ENCODE peak calls at places on chromosomes 7 and 10, in nine cellular contexts. R is IMR-90, U is ovary, H is lower lobe of right lung, Y is hepatocyte, F is breast epithelium, T is WERI-Rb-1, N is HCT116, Z is cardiac muscle cell. D is an unnamed sample.

GRCh38 chr10:96082748-96083147 is 39.4 kb downstream of the CCNJ start:
- DNase-seq in Y (no peak), N (no peak), F (no peak), R (no peak), H (no peak), U (no peak), Z (no peak), T (no peak), D (no peak)

GRCh38 chr7:13538669-13539068 is 450.8 kb downstream of the ETV1 start:
- DNase-seq in R (peak; percentile 20), Z (peak; percentile 38), T (no peak), Y (no peak), U (no peak), H (no peak), N (no peak), F (no peak), D (no peak)

GRCh38 chr10:132575320-132576201 is 38.0 kb downstream of the INPP5A start:
- DNase-seq in H (no peak), R (peak; percentile 91), Z (peak; percentile 82), Y (peak; percentile 60), T (no peak), U (peak; percentile 35), N (no peak), F (peak; percentile 46), D (no peak)

GRCh38 chr10:35639651-35640311 is 2.3 kb downstream of the FZD8 start:
- DNase-seq in Z (peak; percentile 36), H (peak; percentile 62), N (no peak), F (no peak), U (peak; percentile 11), Y (peak; percentile 59), T (peak; percentile 19), R (peak; percentile 70), D (no peak)

GRCh38 chr7:66376264-66376945 is 171.3 kb downstream of the TPST1 start:
- DNase-seq in H (no peak), T (no peak), F (no peak), Z (no peak), R (no peak), Y (no peak), U (no peak), N (no peak), D (no peak)

GRCh38 chr10:68086011-68086410 is 10.9 kb upstream of the HERC4 start:
- DNase-seq in H (no peak), Y (no peak), Z (no peak), R (no peak), N (no peak), T (no peak), U (no peak), F (no peak), D (no peak)

GRCh38 chr7:158811894-158812293 is 17.4 kb downstream of the ESYT2 start:
- DNase-seq in F (no peak), H (no peak), N (no peak), U (no peak), Z (no peak), R (no peak), Y (peak; percentile 35), T (no peak), D (no peak)

GRCh38 chr7:100483728-100484635 is at the start of gene NYAP1:
- DNase-seq in H (peak; percentile 62), R (peak; percentile 27), U (peak; percentile 82), N (no peak), Z (peak; percentile 64), F (no peak), T (peak; percentile 74), Y (peak; percentile 84), D (no peak)

GRCh38 chr10:133394801-133395221 is 854 bp downstream of the MTG1 start:
- DNase-seq in U (no peak), R (no peak), Y (no peak), H (peak; percentile 45), Z (peak; percentile 16), T (peak; percentile 50), N (no peak), F (no peak), D (no peak)

GRCh38 chr7:47937065-47937687 is 11.1 kb downstream of the PKD1L1 start:
- DNase-seq in F (no peak), N (no peak), U (no peak), R (no peak), H (no peak), Y (no peak), Z (no peak), T (no peak), D (no peak)

GRCh38 chr7:122006687-122007086 is 133.7 kb downstream of the PTPRZ1 start:
- DNase-seq in Z (no peak), R (no peak), F (no peak), U (no peak), T (no peak), N (no peak), Y (no peak), H (no peak), D (no peak)

GRCh38 chr10:49152663-49153062 is 18.8 kb upstream of the FAM170B start:
- DNase-seq in T (no peak), U (no peak), N (no peak), F (no peak), R (no peak), Z (no peak), Y (no peak), H (no peak), D (no peak)

GRCh38 chr7:8260871-8261707 is 878 bp downstream of the ICA1 start:
- DNase-seq in T (peak; percentile 47), R (no peak), N (no peak), F (peak; percentile 27), Z (peak; percentile 2), H (peak; percentile 70), U (no peak), Y (peak; percentile 62), D (no peak)

GRCh38 chr10:3750352-3750816 is 34.6 kb downstream of the KLF6 start:
- DNase-seq in F (no peak), T (no peak), N (no peak), R (no peak), U (no peak), Y (no peak), Z (no peak), H (no peak), D (no peak)

GRCh38 chr10:48377751-48378585 is 71.5 kb downstream of the MAPK8 start:
- DNase-seq in U (no peak), T (no peak), Z (no peak), H (no peak), Y (no peak), F (no peak), N (no peak), R (peak; percentile 24), D (no peak)

GRCh38 chr10:115566867-115567266 is 473.7 kb downstream of the ATRNL1 start:
- DNase-seq in N (no peak), T (no peak), F (no peak), R (no peak), Y (no peak), Z (no peak), U (no peak), H (no peak), D (no peak)

GRCh38 chr7:76327610-76328009 is 25.1 kb downstream of the HSPB1 start:
- DNase-seq in T (no peak), R (no peak), F (no peak), H (no peak), Z (no peak), U (no peak), N (no peak), Y (no peak), D (no peak)

GRCh38 chr7:17056491-17057142 is 174.8 kb upstream of the AGR3 start:
- DNase-seq in Z (no peak), R (peak; percentile 61), F (no peak), Y (no peak), T (no peak), N (no peak), H (no peak), U (no peak), D (no peak)

DNA sequence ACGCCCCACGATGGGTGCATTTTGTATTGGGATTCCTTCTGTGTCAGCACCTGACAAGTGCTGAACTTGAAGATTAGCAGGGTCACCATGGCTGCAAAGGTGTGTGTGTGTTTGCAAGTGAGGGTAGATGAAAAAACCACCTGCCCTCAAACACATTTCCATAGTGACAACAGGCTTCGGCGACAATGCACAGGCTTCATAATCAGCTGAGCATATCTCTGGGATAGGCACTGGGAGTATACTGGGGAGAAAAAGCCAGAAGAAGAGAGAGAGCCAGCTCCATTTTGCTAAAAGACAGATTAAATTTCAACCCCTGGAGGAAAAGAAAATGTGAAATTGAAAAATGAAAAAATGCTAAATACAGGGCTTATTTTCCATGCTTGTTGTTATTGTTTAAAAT is 656.1 kb downstream of the INHBA start:
- DNase-seq in F (no peak), Z (no peak), T (no peak), R (no peak), Y (no peak), N (no peak), H (no peak), U (no peak), D (no peak)
- H3K27ac ChIP-seq in F (no peak overlapping the region), Z (peak overlapping the region; percentile 80), T (no peak overlapping the region), R (no peak overlapping the region), Y (no peak overlapping the region), N (no peak overlapping the region), H (no peak overlapping the region), U (no peak overlapping the region), D (no peak overlapping the region)

GRCh38 chr10:63600540-63600939 is 79.3 kb downstream of the REEP3 start:
- DNase-seq in R (no peak), F (no peak), U (no peak), Z (no peak), N (no peak), Y (no peak), H (no peak), T (no peak), D (no peak)

GRCh38 chr10:63591600-63592379 is 70.6 kb downstream of the REEP3 start:
- DNase-seq in H (no peak), R (no peak), Y (no peak), F (no peak), T (no peak), U (no peak), N (no peak), Z (no peak), D (no peak)

GRCh38 chr10:63593576-63593975 is 72.4 kb downstream of the REEP3 start:
- DNase-seq in N (no peak), Y (no peak), H (no peak), Z (peak; percentile 65), F (no peak), U (no peak), R (peak; percentile 22), T (peak; percentile 22), D (no peak)

GRCh38 chr10:63596924-63597323 is 75.7 kb downstream of the REEP3 start:
- DNase-seq in F (no peak), N (no peak), H (no peak), Y (no peak), R (no peak), Z (no peak), T (no peak), U (no peak), D (no peak)

GRCh38 chr10:63595072-63595471 is 73.9 kb downstream of the REEP3 start:
- DNase-seq in T (no peak), F (no peak), H (no peak), N (no peak), Z (no peak), R (peak; percentile 21), U (no peak), Y (no peak), D (no peak)
- TF ChIP-seq CTCF in T (no peak), F (no peak), H (no peak), N (no peak), Z (no peak), R (no peak), U (no peak), Y (no peak), D (peak; percentile 10)

GRCh38 chr10:84247496-84247895 is 2.6 kb downstream of the RGR start:
- DNase-seq in H (no peak), U (no peak), T (no peak), Z (no peak), R (no peak), N (no peak), Y (no peak), F (no peak), D (no peak)
- H3K27me3 ChIP-seq in H (no peaks in the 10 kb centered on the region), U (no peaks in the 10 kb centered on the region), T (no peaks in the 10 kb centered on the region), Z (no peaks in the 10 kb centered on the region), R (peaks cover 35% of the 10 kb centered on the region), N (peaks cover 6% of the 10 kb centered on the region), Y (peaks cover 4% of the 10 kb centered on the region), F (no peaks in the 10 kb centered on the region), D (no peaks in the 10 kb centered on the region)

GRCh38 chr7:29236071-29236580 is 41.6 kb downstream of the CHN2 start:
- DNase-seq in Z (no peak), R (no peak), N (no peak), Y (no peak), U (no peak), T (no peak), H (no peak), F (no peak), D (no peak)
- H3K27ac ChIP-seq in Z (no peak overlapping the region), R (no peak overlapping the region), N (no peak overlapping the region), Y (no peak overlapping the region), U (no peak overlapping the region), T (no peak overlapping the region), H (no peak overlapping the region), F (no peak overlapping the region), D (no peak overlapping the region)

D was measured in thoracic aorta.